ENCODE peak calls at places on chromosomes 6 and 20, in six cellular contexts. K is tibial nerve, S is astrocyte, C is heart right ventricle, P is transverse colon, I is body of pancreas. W is an unnamed sample.

GRCh38 chr6:3884007-3884745 is 35.0 kb downstream of the FAM50B start:
- DNase-seq in I (peak), S (peak), P (no peak), K (no peak), C (no peak), W (peak)

GRCh38 chr6:142374090-142374783 is 72.4 kb downstream of the ADGRG6 start:
- DNase-seq in K (no peak), S (no peak), I (no peak), P (no peak), C (no peak), W (no peak)

GRCh38 chr6:158852312-158853071 is 33.3 kb upstream of the EZR start:
- DNase-seq in C (no peak), P (no peak), K (no peak), S (no peak), I (no peak), W (no peak)

GRCh38 chr6:119308048-119308570 is 41.5 kb downstream of the MAN1A1 start:
- DNase-seq in S (peak), K (no peak), C (no peak), I (no peak), P (no peak), W (peak)

GRCh38 chr6:12483712-12484111 is 193.6 kb downstream of the EDN1 start:
- DNase-seq in S (peak), I (no peak), C (no peak), K (no peak), P (no peak), W (peak)

GRCh38 chr6:144659202-144659731 is 374.1 kb downstream of the UTRN start:
- DNase-seq in I (peak), K (peak), S (peak), C (peak), P (peak), W (no peak)

GRCh38 chr6:90158945-90159344 is 137.7 kb downstream of the BACH2 start:
- DNase-seq in P (no peak), K (no peak), C (no peak), I (no peak), S (no peak), W (no peak)

GRCh38 chr20:23602261-23602660 is 3.5 kb downstream of the CST9 start:
- DNase-seq in I (no peak), K (no peak), S (no peak), C (no peak), P (no peak), W (no peak)

GRCh38 chr6:43481591-43482242 is 4.3 kb downstream of the TJAP1 start:
- DNase-seq in C (no peak), K (no peak), I (peak), S (no peak), P (no peak), W (peak)

GRCh38 chr6:158536084-158536890 is 23.6 kb upstream of the TMEM181 start:
- DNase-seq in P (peak), I (peak), K (peak), S (peak), C (peak), W (peak)

GRCh38 chr6:6736753-6737654 is 148.5 kb downstream of the LY86 start:
- DNase-seq in C (peak), K (peak), S (no peak), P (peak), I (no peak), W (no peak)

GRCh38 chr6:89999154-89999553 is 104.9 kb downstream of the GJA10 start:
- DNase-seq in C (peak), S (peak), K (peak), P (peak), I (peak), W (peak)

GRCh38 chr6:99458319-99458718 is 33.2 kb upstream of the PNISR start:
- DNase-seq in I (no peak), K (no peak), P (no peak), S (peak), C (no peak), W (no peak)

GRCh38 chr6:38282911-38283310 is 356.8 kb downstream of the BTBD9 start:
- DNase-seq in P (no peak), K (no peak), S (no peak), C (no peak), I (no peak), W (no peak)

GRCh38 chr6:131909408-131910218 is 41.6 kb downstream of the CCN2 start:
- DNase-seq in S (peak), I (peak), P (peak), C (peak), K (peak), W (peak)

GRCh38 chr6:159093608-159094443 is 49.0 kb upstream of the TAGAP start:
- DNase-seq in K (no peak), I (no peak), C (no peak), S (no peak), P (no peak), W (no peak)

GRCh38 chr20:63076421-63076820 is 69.7 kb upstream of the BHLHE23 start:
- DNase-seq in P (no peak), S (no peak), I (no peak), K (no peak), C (no peak), W (no peak)

GRCh38 chr6:31978831-31979230 is 3.0 kb upstream of the C4A start:
- DNase-seq in I (no peak), K (no peak), S (no peak), P (no peak), C (no peak), W (no peak)

GRCh38 chr6:107655245-107655644 is 165.3 kb downstream of the SOBP start:
- DNase-seq in C (no peak), P (no peak), I (no peak), K (no peak), S (no peak), W (no peak)

GRCh38 chr6:40755749-40756452 is 168.7 kb upstream of the LRFN2 start:
- DNase-seq in P (no peak), C (no peak), I (no peak), S (peak), K (no peak), W (no peak)

GRCh38 chr6:6816716-6817115 is 228.2 kb downstream of the LY86 start:
- DNase-seq in P (no peak), S (no peak), K (no peak), I (no peak), C (no peak), W (no peak)

GRCh38 chr6:123380257-123380656 is 256.5 kb downstream of the TRDN start:
- DNase-seq in C (peak), S (peak), I (no peak), P (no peak), K (no peak), W (no peak)

GRCh38 chr6:45676376-45676775 is 298.6 kb upstream of the SUPT3H start:
- DNase-seq in S (no peak), K (no peak), I (no peak), C (no peak), P (no peak), W (no peak)

GRCh38 chr6:30009113-30009512 is 52.0 kb upstream of the POLR1H start:
- DNase-seq in I (no peak), S (no peak), K (no peak), P (no peak), C (no peak), W (no peak)

DNA sequence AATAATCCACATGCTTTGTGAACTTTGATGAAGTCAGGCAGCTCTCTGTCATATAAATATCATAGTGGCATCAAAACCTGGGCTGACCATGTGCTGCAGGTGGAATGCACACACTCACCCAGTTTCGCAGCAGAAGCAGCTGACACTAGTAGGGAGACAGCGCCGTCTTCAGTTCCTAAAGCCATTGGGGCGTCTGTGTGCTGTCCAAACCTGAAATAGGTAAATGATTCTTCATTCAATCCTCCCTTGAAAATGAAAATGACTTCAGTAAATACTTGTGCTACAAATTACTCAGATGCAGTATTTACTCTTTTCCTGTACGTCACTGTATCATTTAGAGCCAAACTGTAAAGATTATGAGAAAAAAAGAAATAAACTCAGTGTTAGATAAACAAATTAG is 127.5 kb downstream of the EYA4 start:
- DNase-seq in K (no peak), C (no peak), S (no peak), P (no peak), I (peak), W (peak)
- TF ChIP-seq CTCF in K (no peak), C (no peak), S (no peak), P (no peak), I (no peak), W (peak)

GRCh38 chr6:151698921-151699705 is 108.4 kb upstream of the ESR1 start:
- DNase-seq in S (no peak), I (no peak), K (no peak), P (no peak), C (no peak), W (no peak)
- H3K27ac ChIP-seq in S (no peak), I (no peak), K (no peak), P (no peak), C (peak), W (no peak)

GRCh38 chr6:84758486-84758885 is 5.9 kb downstream of the TBX18 start:
- DNase-seq in I (no peak), C (no peak), S (no peak), K (no peak), P (no peak), W (no peak)
- TF ChIP-seq CTCF in I (no peak), C (no peak), S (no peak), K (no peak), P (no peak), W (no peak)

DNA sequence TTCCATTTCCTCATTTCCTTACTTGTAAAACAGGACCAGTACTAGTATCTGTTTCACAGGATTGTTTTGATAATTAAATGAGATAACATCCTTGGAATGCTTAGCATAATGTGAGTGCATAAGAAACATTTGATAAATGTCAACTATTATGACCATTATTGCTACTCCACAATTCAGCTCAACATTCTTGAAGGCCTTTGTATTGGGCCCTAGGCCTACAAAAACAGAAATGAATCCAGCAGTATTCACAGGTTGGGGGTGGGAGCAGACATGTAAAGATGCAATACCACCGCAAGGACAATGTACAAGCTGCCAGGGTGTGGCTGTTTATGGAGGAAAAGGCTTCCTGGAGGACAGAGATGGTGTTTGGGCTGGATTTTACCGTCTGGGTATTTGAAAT is 57.2 kb upstream of the EPB41L1 start:
- DNase-seq in C (no peak), S (peak), P (peak), K (no peak), I (no peak), W (no peak)
- H3K27ac ChIP-seq in C (no peak), S (no peak), P (peak), K (peak), I (peak), W (peak)